ENCODE peak calls at places on chromosomes 16 and 17, in eight cellular contexts. M is transverse colon, F is skeletal muscle cell, A is cardiac muscle cell, C is GM23248, Z is uterus, U is BE2C, R is kidney epithelial cell. V is an unnamed sample.

GRCh38 chr17:4625181-4625601 is 16.3 kb downstream of the ALOX15 start:
- DNase-seq in Z (no peak), U (no peak), F (peak), C (peak), A (no peak), R (no peak), M (no peak), V (no peak)

GRCh38 chr17:36934759-36935630 is 2.3 kb upstream of the LHX1 start:
- DNase-seq in F (no peak), A (peak), U (peak), M (no peak), Z (no peak), R (no peak), C (no peak), V (no peak)

GRCh38 chr17:61407211-61407911 is 7.7 kb downstream of the TBX2 start:
- DNase-seq in M (no peak), R (no peak), C (no peak), F (no peak), U (peak), Z (no peak), A (peak), V (peak)

GRCh38 chr16:80682435-80683070 is 121.8 kb downstream of the CDYL2 start:
- DNase-seq in Z (no peak), M (no peak), C (peak), U (no peak), R (no peak), F (peak), A (no peak), V (no peak)

GRCh38 chr17:76384987-76385891 is 830 bp downstream of the SPHK1 start:
- DNase-seq in C (peak), U (no peak), Z (no peak), F (peak), A (peak), M (peak), R (no peak), V (peak)

GRCh38 chr17:33328129-33328528 is 35.0 kb upstream of the ASIC2 start:
- DNase-seq in R (no peak), Z (no peak), M (no peak), C (peak), U (no peak), A (peak), F (no peak), V (no peak)

GRCh38 chr17:58786586-58787295 is 31.1 kb downstream of the PPM1E start:
- DNase-seq in C (peak), Z (no peak), U (peak), M (no peak), R (no peak), A (no peak), F (peak), V (no peak)

GRCh38 chr17:58535431-58535830 is 21.0 kb upstream of the MTMR4 start:
- DNase-seq in A (no peak), Z (no peak), C (peak), R (no peak), U (no peak), F (no peak), M (no peak), V (no peak)

GRCh38 chr16:31568577-31569359 is 41.1 kb downstream of the AHSP start:
- DNase-seq in Z (peak), R (no peak), U (no peak), M (peak), F (no peak), A (peak), C (peak), V (no peak)

GRCh38 chr16:14202697-14203096 is 131.6 kb downstream of the MRTFB start:
- DNase-seq in F (no peak), C (peak), A (no peak), Z (no peak), R (no peak), U (no peak), M (no peak), V (no peak)

GRCh38 chr17:77353684-77354419 is 213.1 kb downstream of the SEC14L1 start:
- DNase-seq in R (no peak), F (no peak), Z (no peak), M (no peak), A (no peak), C (peak), U (no peak), V (no peak)

GRCh38 chr17:18319604-18320256 is 4.6 kb downstream of the SMCR8 start:
- DNase-seq in C (peak), M (no peak), R (peak), U (peak), Z (no peak), A (peak), F (peak), V (no peak)

GRCh38 chr17:82710499-82711232 is 5.8 kb upstream of the FN3KRP start:
- DNase-seq in M (no peak), C (no peak), R (no peak), U (no peak), Z (no peak), F (no peak), A (no peak), V (no peak)

GRCh38 chr17:55219939-55220338 is 44.8 kb upstream of the HLF start:
- DNase-seq in A (no peak), F (no peak), M (no peak), Z (no peak), R (no peak), U (no peak), C (peak), V (no peak)

GRCh38 chr16:70454221-70455034 is at the start of gene FCSK:
- DNase-seq in M (peak), Z (peak), C (peak), R (no peak), U (peak), F (no peak), A (peak), V (peak)

GRCh38 chr17:72004476-72005331 is 116.1 kb upstream of the SOX9 start:
- DNase-seq in M (no peak), C (peak), F (no peak), R (no peak), Z (no peak), A (peak), U (no peak), V (no peak)

GRCh38 chr16:4936991-4937781 is at the start of gene PPL:
- DNase-seq in M (peak), F (no peak), U (no peak), Z (peak), A (peak), C (no peak), R (no peak), V (no peak)

GRCh38 chr16:4934591-4934990 is 2.4 kb downstream of the PPL start:
- DNase-seq in A (no peak), M (no peak), F (no peak), R (no peak), U (no peak), C (no peak), Z (no peak), V (no peak)

GRCh38 chr16:4933871-4934395 is 3.0 kb downstream of the PPL start:
- DNase-seq in Z (no peak), C (no peak), U (no peak), R (no peak), F (no peak), A (no peak), M (no peak), V (no peak)

GRCh38 chr16:4936181-4936990 is 562 bp downstream of the PPL start:
- DNase-seq in A (peak), Z (no peak), R (no peak), F (no peak), C (peak), M (peak), U (peak), V (no peak)

DNA sequence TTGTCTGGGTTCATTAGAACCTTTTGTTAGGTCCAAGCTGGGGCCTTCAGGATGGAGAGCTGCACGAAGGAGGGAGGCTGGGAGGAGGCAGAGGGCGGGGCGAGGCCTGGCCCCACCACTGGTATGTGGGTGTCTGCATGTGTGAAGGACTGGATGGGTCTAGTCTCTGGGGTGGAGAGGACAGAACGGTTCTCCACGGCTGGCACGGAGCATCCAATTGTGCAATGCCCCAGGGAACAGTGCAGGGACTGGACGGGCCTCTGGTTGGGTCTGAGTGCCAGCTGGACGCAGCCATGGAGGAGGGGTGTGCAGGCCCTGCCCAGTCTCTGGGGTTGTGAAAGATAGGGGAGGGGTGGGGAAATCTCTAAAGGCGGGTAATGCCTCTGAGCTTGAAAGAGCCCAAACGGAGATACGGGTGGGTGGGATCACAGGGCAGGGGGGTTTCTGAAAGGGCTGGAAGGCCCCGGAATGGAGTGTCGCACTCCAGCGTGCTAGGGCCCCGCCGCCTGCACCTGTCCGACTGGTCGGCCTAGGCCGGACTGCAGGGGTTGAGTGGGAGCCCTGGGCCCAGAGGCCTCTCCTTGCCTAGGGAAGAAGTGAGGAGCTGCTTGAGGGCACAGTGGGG is 1.6 kb downstream of the PPL start:
- DNase-seq in C (peak), A (no peak), F (peak), U (no peak), M (peak), R (no peak), Z (peak), V (peak)
- H3K4me3 ChIP-seq in C (peak), A (no peak), F (no peak), U (no peak), M (no peak), R (peak), Z (no peak), V (peak)

GRCh38 chr17:416293-417206 is 63.9 kb upstream of the RPH3AL start:
- DNase-seq in U (no peak), R (no peak), M (peak), A (no peak), Z (no peak), F (no peak), C (no peak), V (no peak)
- H3K4me3 ChIP-seq in U (no peak), R (no peak), M (no peak), A (no peak), Z (no peak), F (no peak), C (no peak), V (no peak)

DNA sequence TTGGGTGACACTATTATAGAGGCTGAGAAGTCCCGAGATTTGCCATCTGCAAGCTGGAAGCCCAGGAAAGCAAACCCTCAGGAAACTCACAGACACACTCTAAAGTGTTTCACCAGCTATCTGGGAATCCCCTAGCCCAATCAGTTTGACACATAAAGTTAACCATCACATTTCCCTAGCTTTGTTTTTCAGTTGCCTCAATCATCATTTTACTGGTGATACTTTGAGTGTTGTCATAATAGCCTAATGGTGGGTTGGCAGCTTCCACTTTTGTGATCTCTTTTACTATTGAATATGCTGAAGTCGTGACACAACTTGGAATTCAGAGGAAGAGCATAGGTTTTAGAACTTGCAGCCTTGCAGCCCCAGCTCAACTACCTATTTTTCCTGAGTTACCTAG is 1.9 kb downstream of the SGF29 start:
- DNase-seq in M (no peak), C (no peak), F (no peak), Z (no peak), U (no peak), R (no peak), A (no peak), V (no peak)
- H3K4me3 ChIP-seq in M (no peak), C (no peak), F (no peak), Z (no peak), U (no peak), R (no peak), A (no peak), V (no peak)

DNA sequence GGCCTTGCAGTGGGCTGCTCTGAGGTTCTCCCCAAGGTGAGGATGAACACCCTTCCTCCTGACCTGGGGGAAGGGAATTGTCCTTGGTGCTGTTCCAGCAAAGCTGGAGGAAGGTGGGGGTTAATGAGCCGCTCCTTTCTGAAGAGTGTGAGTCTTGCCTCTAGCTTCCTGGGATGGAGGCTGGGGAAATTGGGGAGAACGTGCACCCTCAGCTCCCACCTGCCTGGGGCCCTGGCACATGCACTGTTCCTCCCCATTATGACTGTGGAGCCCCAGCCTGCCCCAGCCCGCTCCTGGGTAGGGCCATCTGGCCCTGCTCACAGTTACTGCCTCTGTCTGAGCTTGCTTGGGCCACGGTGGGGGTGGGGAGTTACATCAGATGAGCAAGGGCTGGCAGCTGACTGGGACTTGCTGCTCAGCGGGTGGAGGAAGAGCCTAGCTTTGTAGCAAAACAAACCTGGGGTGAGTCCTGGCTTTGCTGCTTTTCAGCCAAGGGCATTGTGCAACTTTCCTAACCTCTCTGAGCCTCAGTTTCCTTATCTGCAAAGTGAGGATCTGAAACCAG is 11.1 kb downstream of the TNS4 start:
- DNase-seq in M (peak), C (peak), R (peak), A (peak), F (no peak), Z (peak), U (peak), V (no peak)
- H3K4me3 ChIP-seq in M (no peak), C (peak), R (no peak), A (no peak), F (no peak), Z (no peak), U (no peak), V (no peak)

DNA sequence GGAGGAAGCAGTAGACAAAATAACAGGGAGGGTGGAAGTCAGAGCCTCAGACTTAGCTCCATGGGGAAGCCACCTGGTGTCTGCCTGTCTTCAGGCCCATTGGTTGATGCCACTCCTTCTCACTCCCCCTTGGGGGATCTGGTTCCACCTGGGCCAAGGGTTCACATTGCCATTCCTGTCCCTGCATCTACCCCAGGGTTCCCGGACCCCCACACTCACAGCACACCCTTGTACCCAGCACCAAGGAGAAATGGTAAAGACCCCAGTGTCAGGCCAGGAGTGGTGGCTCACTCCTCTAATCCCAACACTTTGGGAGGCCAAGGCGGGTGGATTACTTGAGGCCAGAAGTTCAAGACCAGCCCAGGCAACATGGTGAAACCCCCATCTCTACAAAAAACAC is 1.0 kb upstream of the CA7 start:
- DNase-seq in M (no peak), Z (no peak), F (no peak), U (no peak), R (no peak), A (no peak), C (no peak), V (no peak)
- H3K4me3 ChIP-seq in M (no peak), Z (no peak), F (no peak), U (no peak), R (no peak), A (no peak), C (no peak), V (no peak)